ENCODE peak calls at places on chromosomes 4 and X, in seven cellular contexts. U, W, X, L, Q, A and F are unnamed samples.

GRCh38 chrX:129736491-129736890 is 2.3 kb upstream of the XPNPEP2 start:
- DNase-seq in U (no peak), A (no peak), X (no peak), W (no peak), L (no peak), Q (no peak), F (no peak)

GRCh38 chr4:111639876-111640275 is 505.4 kb upstream of the FAM241A start:
- DNase-seq in W (no peak), L (no peak), U (no peak), Q (no peak), X (no peak), A (no peak), F (no peak)

GRCh38 chrX:47498411-47498810 is 15.4 kb upstream of the ZNF41 start:
- DNase-seq in U (no peak), X (no peak), A (no peak), Q (no peak), W (no peak), L (no peak), F (no peak)

GRCh38 chr4:119570401-119570800 is 58.2 kb downstream of the PDE5A start:
- DNase-seq in W (no peak), Q (no peak), L (no peak), U (no peak), A (no peak), X (no peak), F (no peak)

GRCh38 chr4:41865981-41866798 is 69.0 kb upstream of the TMEM33 start:
- DNase-seq in Q (no peak), L (no peak), A (no peak), W (peak), X (no peak), U (peak), F (no peak)

GRCh38 chrX:139877710-139878414 is 55.0 kb downstream of the ATP11C start:
- DNase-seq in X (no peak), L (no peak), A (no peak), W (no peak), Q (no peak), U (no peak), F (no peak)

GRCh38 chrX:123223409-123223808 is 39.3 kb downstream of the GRIA3 start:
- DNase-seq in L (no peak), W (no peak), X (no peak), A (no peak), Q (no peak), U (no peak), F (no peak)

GRCh38 chr4:6955261-6955911 is 45.8 kb downstream of the TBC1D14 start:
- DNase-seq in X (peak), A (no peak), U (no peak), L (no peak), W (peak), Q (no peak), F (no peak)

GRCh38 chr4:48100248-48100647 is 33.8 kb downstream of the TXK start:
- DNase-seq in L (no peak), Q (no peak), A (no peak), W (no peak), X (no peak), U (no peak), F (peak)

GRCh38 chrX:129777218-129777768 is 2.5 kb upstream of the SASH3 start:
- DNase-seq in Q (no peak), U (no peak), W (peak), L (peak), X (peak), A (no peak), F (no peak)

GRCh38 chr4:76388160-76388908 is 32.6 kb downstream of the CCDC158 start:
- DNase-seq in A (no peak), Q (no peak), L (no peak), W (no peak), U (no peak), X (no peak), F (no peak)

GRCh38 chr4:129603241-129603931 is 507.4 kb downstream of the C4orf33 start:
- DNase-seq in L (no peak), X (no peak), Q (no peak), U (no peak), A (no peak), W (no peak), F (no peak)

GRCh38 chr4:56261027-56261426 is 126.3 kb downstream of the AASDH start:
- DNase-seq in W (no peak), A (no peak), U (no peak), L (no peak), Q (no peak), X (no peak), F (no peak)

GRCh38 chr4:157265281-157265680 is 44.8 kb downstream of the GRIA2 start:
- DNase-seq in X (peak), L (no peak), A (no peak), W (no peak), Q (no peak), U (peak), F (no peak)

GRCh38 chr4:10179957-10180602 is 63.5 kb upstream of the WDR1 start:
- DNase-seq in W (no peak), L (no peak), A (no peak), Q (no peak), X (no peak), U (no peak), F (no peak)

GRCh38 chr4:91471280-91471679 is 832.5 kb upstream of the GRID2 start:
- DNase-seq in L (no peak), Q (no peak), X (no peak), W (peak), U (no peak), A (no peak), F (no peak)

GRCh38 chrX:586351-586750 is 44.2 kb upstream of the SHOX start:
- DNase-seq in U (no peak), A (no peak), L (no peak), X (no peak), Q (no peak), W (no peak), F (no peak)

GRCh38 chr4:183105092-183105491 is 6.0 kb downstream of the WWC2 start:
- DNase-seq in X (no peak), W (no peak), U (peak), L (no peak), Q (no peak), A (no peak), F (no peak)

GRCh38 chr4:13143234-13143633 is 340.9 kb downstream of the RAB28 start:
- DNase-seq in U (no peak), L (no peak), W (no peak), Q (no peak), A (no peak), X (no peak), F (no peak)

GRCh38 chrX:124234348-124234747 is 98.1 kb upstream of the TEX13D start:
- DNase-seq in A (no peak), L (no peak), X (no peak), U (no peak), Q (no peak), W (no peak), F (no peak)

GRCh38 chrX:70044541-70045245 is 5.0 kb downstream of the AWAT2 start:
- DNase-seq in W (peak), Q (no peak), U (no peak), A (no peak), X (no peak), L (no peak), F (no peak)

GRCh38 chr4:143773998-143774898 is 73.8 kb upstream of the FREM3 start:
- DNase-seq in Q (peak), X (peak), A (peak), W (no peak), L (peak), U (peak), F (no peak)

GRCh38 chrX:13087322-13088154 is 43.1 kb upstream of the FAM9C start:
- DNase-seq in U (no peak), L (peak), W (no peak), X (no peak), A (no peak), Q (no peak), F (no peak)

GRCh38 chrX:13091111-13091765 is 46.8 kb upstream of the FAM9C start:
- DNase-seq in Q (no peak), X (no peak), U (no peak), L (peak), A (no peak), W (no peak), F (no peak)

GRCh38 chrX:13088155-13088485 is 43.7 kb upstream of the FAM9C start:
- DNase-seq in W (peak), Q (no peak), A (no peak), X (no peak), L (no peak), U (no peak), F (no peak)

GRCh38 chrX:13092455-13092941 is 48.1 kb upstream of the FAM9C start:
- DNase-seq in X (peak), W (peak), U (no peak), A (no peak), L (peak), Q (no peak), F (no peak)

GRCh38 chrX:13090261-13091110 is 46.1 kb upstream of the FAM9C start:
- DNase-seq in Q (no peak), U (no peak), L (peak), X (no peak), W (no peak), A (no peak), F (no peak)
- TF ChIP-seq POLR2AphosphoS5 in Q (no peak), U (no peak), L (peak), X (no peak), W (no peak), A (peak), F (no peak)

GRCh38 chr4:2415213-2415612 is 3.2 kb downstream of the ZFYVE28 start:
- DNase-seq in Q (no peak), X (no peak), A (no peak), L (no peak), U (no peak), W (no peak), F (no peak)

GRCh38 chr4:2412534-2412884 is 5.9 kb downstream of the ZFYVE28 start:
- DNase-seq in X (peak), W (peak), U (no peak), Q (no peak), L (no peak), A (peak), F (no peak)

GRCh38 chr4:2413821-2414610 is 4.4 kb downstream of the ZFYVE28 start:
- DNase-seq in L (no peak), Q (no peak), A (no peak), W (peak), X (peak), U (peak), F (no peak)

GRCh38 chr4:2411786-2412510 is 6.5 kb downstream of the ZFYVE28 start:
- DNase-seq in L (no peak), Q (no peak), A (no peak), W (no peak), U (no peak), X (no peak), F (no peak)

GRCh38 chr4:2412885-2413716 is 5.3 kb downstream of the ZFYVE28 start:
- DNase-seq in L (peak), A (peak), X (peak), Q (peak), W (peak), U (peak), F (peak)
- TF ChIP-seq POLR2AphosphoS5 in L (peak), A (no peak), X (no peak), Q (peak), W (peak), U (peak), F (peak)

GRCh38 chr4:147518846-147519767 is 38.2 kb downstream of the EDNRA start:
- DNase-seq in U (peak), W (no peak), X (peak), Q (peak), L (peak), A (peak), F (no peak)
- TF ChIP-seq POLR2AphosphoS5 in U (no peak), W (no peak), X (no peak), Q (no peak), L (no peak), A (no peak), F (no peak)

GRCh38 chr4:36241771-36242170 is 2.5 kb downstream of the ARAP2 start:
- DNase-seq in A (peak), L (no peak), X (no peak), Q (no peak), W (no peak), U (no peak), F (no peak)

GRCh38 chr4:36249605-36250004 is 5.3 kb upstream of the ARAP2 start:
- DNase-seq in U (no peak), W (no peak), X (no peak), A (no peak), Q (no peak), L (no peak), F (no peak)

GRCh38 chr4:36243355-36244256 is 708 bp downstream of the ARAP2 start:
- DNase-seq in U (peak), L (no peak), Q (no peak), X (peak), W (no peak), A (no peak), F (no peak)

GRCh38 chr4:36242629-36243354 is 1.5 kb downstream of the ARAP2 start:
- DNase-seq in Q (no peak), A (no peak), U (no peak), W (no peak), L (no peak), X (no peak), F (no peak)

GRCh38 chr4:36244257-36245084 is at the start of gene ARAP2:
- DNase-seq in X (peak), L (no peak), A (peak), Q (no peak), U (peak), W (peak), F (no peak)
- TF ChIP-seq POLR2AphosphoS5 in X (no peak), L (peak), A (peak), Q (no peak), U (no peak), W (peak), F (no peak)

GRCh38 chr4:140296871-140297570 is 76.4 kb upstream of the SCOC start:
- DNase-seq in A (no peak), U (no peak), Q (no peak), L (no peak), W (no peak), X (no peak), F (no peak)
- TF ChIP-seq POLR2AphosphoS5 in A (no peak), U (no peak), Q (no peak), L (no peak), W (no peak), X (no peak), F (no peak)

DNA sequence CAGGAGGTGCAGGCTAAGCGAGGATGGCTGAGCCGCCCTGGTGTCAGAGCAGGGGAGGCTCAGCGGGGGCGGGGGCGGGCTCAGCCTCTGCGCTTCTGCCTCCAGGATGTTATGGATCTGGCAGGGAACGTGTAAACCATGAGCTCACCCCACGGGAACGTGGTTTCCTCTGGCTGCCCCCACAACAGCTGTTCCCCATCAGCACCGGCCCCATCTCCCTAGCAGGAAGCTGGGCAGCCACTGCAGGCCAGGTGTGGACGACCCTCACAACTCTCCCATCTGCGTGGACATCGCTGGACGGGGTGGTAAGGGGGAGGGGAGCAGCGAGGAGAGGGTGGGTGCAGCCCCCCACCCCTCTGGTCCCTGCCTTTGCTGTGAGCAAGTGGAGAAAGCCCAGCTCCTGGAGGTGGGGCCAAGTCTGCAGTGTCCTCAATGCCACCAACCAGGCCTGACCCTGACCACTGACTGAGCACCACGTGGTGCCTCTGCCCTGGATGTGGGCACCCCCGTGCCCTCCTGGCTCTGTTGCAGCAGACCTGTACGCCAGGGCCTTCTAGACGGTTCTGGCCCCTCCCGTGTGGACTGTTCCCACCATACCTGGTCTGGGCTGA is 28.1 kb upstream of the SPON2 start:
- DNase-seq in L (peak), W (peak), U (no peak), Q (no peak), A (peak), X (peak), F (no peak)
- TF ChIP-seq POLR2AphosphoS5 in L (no peak), W (peak), U (no peak), Q (no peak), A (no peak), X (no peak), F (no peak)